ENCODE peak calls at places on chromosome 12, in five cellular contexts. A is progenitor cell of endocrine pancreas, I is AG04450, M is neural crest cell, J is right cardiac atrium. Y is an unnamed sample.

GRCh38 chr12:54282949-54283593 is 2.5 kb downstream of the HNRNPA1 start:
- DNase-seq in A (no peak), I (no peak), M (no peak), J (no peak), Y (no peak)

GRCh38 chr12:89949457-89950195 is 241.0 kb upstream of the ATP2B1 start:
- DNase-seq in A (no peak), I (no peak), M (no peak), J (no peak), Y (peak)

GRCh38 chr12:54352891-54353874 is 11.1 kb downstream of the GPR84 start:
- DNase-seq in A (no peak), I (no peak), M (no peak), J (no peak), Y (no peak)

GRCh38 chr12:2248087-2248900 is 195.5 kb downstream of the CACNA1C start:
- DNase-seq in A (no peak), I (peak), M (no peak), J (no peak), Y (no peak)

GRCh38 chr12:21541773-21542172 is 15.7 kb downstream of the SPX start:
- DNase-seq in A (no peak), I (no peak), M (no peak), J (no peak), Y (no peak)

GRCh38 chr12:109377139-109377685 is 29.5 kb downstream of the MYO1H start:
- DNase-seq in A (no peak), I (no peak), M (no peak), J (no peak), Y (no peak)

GRCh38 chr12:96501139-96501741 is 11.9 kb downstream of the CFAP54 start:
- DNase-seq in A (no peak), I (no peak), M (no peak), J (peak), Y (no peak)

GRCh38 chr12:2294651-2295475 is 242.1 kb downstream of the CACNA1C start:
- DNase-seq in A (no peak), I (no peak), M (no peak), J (peak), Y (peak)

GRCh38 chr12:115507951-115508722 is 769.4 kb downstream of the MED13L start:
- DNase-seq in A (no peak), I (no peak), M (peak), J (peak), Y (peak)

GRCh38 chr12:72241552-72241951 is 30.6 kb upstream of the TRHDE start:
- DNase-seq in A (no peak), I (no peak), M (no peak), J (no peak), Y (no peak)

GRCh38 chr12:2959194-2959507 is at the start of gene TEAD4:
- DNase-seq in A (peak), I (peak), M (peak), J (peak), Y (peak)

GRCh38 chr12:40376533-40377267 is 151.9 kb downstream of the LRRK2 start:
- DNase-seq in A (no peak), I (no peak), M (no peak), J (no peak), Y (no peak)

GRCh38 chr12:91986084-91986483 is 159.6 kb downstream of the BTG1 start:
- DNase-seq in A (no peak), I (no peak), M (no peak), J (no peak), Y (no peak)

GRCh38 chr12:49369723-49370145 is 2.5 kb downstream of the SPATS2 start:
- DNase-seq in A (no peak), I (no peak), M (no peak), J (peak), Y (peak)

GRCh38 chr12:58671196-58671595 is 249.1 kb downstream of the LRIG3 start:
- DNase-seq in A (no peak), I (no peak), M (no peak), J (no peak), Y (no peak)

GRCh38 chr12:49339464-49339861 is 2.5 kb upstream of the C1QL4 start:
- DNase-seq in A (no peak), I (no peak), M (no peak), J (no peak), Y (no peak)

GRCh38 chr12:119710941-119711551 is 43.1 kb downstream of the PRKAB1 start:
- DNase-seq in A (no peak), I (no peak), M (no peak), J (no peak), Y (no peak)

GRCh38 chr12:53254816-53255545 is 13.1 kb upstream of the ESPL1 start:
- DNase-seq in A (no peak), I (no peak), M (no peak), J (no peak), Y (no peak)

GRCh38 chr12:127233016-127233415 is 1034.0 kb upstream of the TMEM132C start:
- DNase-seq in A (no peak), I (no peak), M (no peak), J (no peak), Y (no peak)

GRCh38 chr12:105335856-105336255 is 5.4 kb downstream of the C12orf75 start:
- DNase-seq in A (no peak), I (no peak), M (no peak), J (no peak), Y (no peak)

GRCh38 chr12:43095669-43096068 is 456.3 kb downstream of the ADAMTS20 start:
- DNase-seq in A (no peak), I (no peak), M (no peak), J (no peak), Y (no peak)

GRCh38 chr12:28017873-28018255 is 45.3 kb upstream of the PTHLH start:
- DNase-seq in A (no peak), I (no peak), M (no peak), J (no peak), Y (no peak)

GRCh38 chr12:50928392-50928791 is 24.0 kb upstream of the HIGD1C start:
- DNase-seq in A (no peak), I (no peak), M (no peak), J (no peak), Y (no peak)

GRCh38 chr12:76785407-76785806 is 21.5 kb downstream of the ZDHHC17 start:
- DNase-seq in A (no peak), I (no peak), M (no peak), J (no peak), Y (no peak)

GRCh38 chr12:27008070-27008469 is 6.1 kb downstream of the TM7SF3 start:
- DNase-seq in A (no peak), I (no peak), M (no peak), J (no peak), Y (no peak)

GRCh38 chr12:91126516-91126915 is 15.2 kb upstream of the LUM start:
- DNase-seq in A (no peak), I (no peak), M (no peak), J (no peak), Y (no peak)

Y was measured in cardiac muscle cell.